ENCODE peak calls at places on chromosome 5, in five cellular contexts. U is A549, C is left lung, E is AG04450, X is tibial nerve. K is an unnamed sample.

GRCh38 chr5:60576425-60576824 is 123.5 kb downstream of the DEPDC1B start:
- DNase-seq in U (no peak), E (no peak), X (no peak), C (no peak), K (no peak)

GRCh38 chr5:97142521-97143254 is at the start of gene LIX1:
- DNase-seq in U (peak), X (peak), E (no peak), C (no peak), K (peak)

GRCh38 chr5:121915765-121916164 is 46.0 kb upstream of the SRFBP1 start:
- DNase-seq in X (no peak), E (no peak), U (no peak), C (no peak), K (no peak)

GRCh38 chr5:179805529-179806249 is 977 bp downstream of the MGAT4B start:
- DNase-seq in U (peak), X (no peak), C (no peak), E (no peak), K (peak)

GRCh38 chr5:145521523-145521922 is 313.6 kb downstream of the PRELID2 start:
- DNase-seq in C (no peak), E (no peak), X (no peak), U (no peak), K (no peak)

GRCh38 chr5:148090780-148091221 is 27.0 kb downstream of the SPINK5 start:
- DNase-seq in U (no peak), X (no peak), E (no peak), C (no peak), K (peak)

GRCh38 chr5:100505984-100506670 is 29.0 kb upstream of the FAM174A start:
- DNase-seq in U (peak), E (peak), X (no peak), C (no peak), K (no peak)

GRCh38 chr5:125485003-125485641 is 738.7 kb upstream of the ZNF608 start:
- DNase-seq in U (peak), X (peak), C (no peak), E (peak), K (peak)

GRCh38 chr5:172284275-172284971 is 859 bp upstream of the UBTD2 start:
- DNase-seq in X (peak), E (no peak), U (no peak), C (peak), K (no peak)

GRCh38 chr5:129461816-129462396 is 1.8 kb downstream of the ADAMTS19 start:
- DNase-seq in E (no peak), C (no peak), X (no peak), U (no peak), K (no peak)

GRCh38 chr5:129459485-129460120 is 495 bp upstream of the ADAMTS19 start:
- DNase-seq in C (no peak), U (peak), X (no peak), E (no peak), K (no peak)

GRCh38 chr5:129465945-129466344 is 5.8 kb downstream of the ADAMTS19 start:
- DNase-seq in X (no peak), E (no peak), C (no peak), U (no peak), K (no peak)

GRCh38 chr5:129460121-129460950 is at the start of gene ADAMTS19:
- DNase-seq in E (no peak), U (peak), X (no peak), C (peak), K (no peak)

DNA sequence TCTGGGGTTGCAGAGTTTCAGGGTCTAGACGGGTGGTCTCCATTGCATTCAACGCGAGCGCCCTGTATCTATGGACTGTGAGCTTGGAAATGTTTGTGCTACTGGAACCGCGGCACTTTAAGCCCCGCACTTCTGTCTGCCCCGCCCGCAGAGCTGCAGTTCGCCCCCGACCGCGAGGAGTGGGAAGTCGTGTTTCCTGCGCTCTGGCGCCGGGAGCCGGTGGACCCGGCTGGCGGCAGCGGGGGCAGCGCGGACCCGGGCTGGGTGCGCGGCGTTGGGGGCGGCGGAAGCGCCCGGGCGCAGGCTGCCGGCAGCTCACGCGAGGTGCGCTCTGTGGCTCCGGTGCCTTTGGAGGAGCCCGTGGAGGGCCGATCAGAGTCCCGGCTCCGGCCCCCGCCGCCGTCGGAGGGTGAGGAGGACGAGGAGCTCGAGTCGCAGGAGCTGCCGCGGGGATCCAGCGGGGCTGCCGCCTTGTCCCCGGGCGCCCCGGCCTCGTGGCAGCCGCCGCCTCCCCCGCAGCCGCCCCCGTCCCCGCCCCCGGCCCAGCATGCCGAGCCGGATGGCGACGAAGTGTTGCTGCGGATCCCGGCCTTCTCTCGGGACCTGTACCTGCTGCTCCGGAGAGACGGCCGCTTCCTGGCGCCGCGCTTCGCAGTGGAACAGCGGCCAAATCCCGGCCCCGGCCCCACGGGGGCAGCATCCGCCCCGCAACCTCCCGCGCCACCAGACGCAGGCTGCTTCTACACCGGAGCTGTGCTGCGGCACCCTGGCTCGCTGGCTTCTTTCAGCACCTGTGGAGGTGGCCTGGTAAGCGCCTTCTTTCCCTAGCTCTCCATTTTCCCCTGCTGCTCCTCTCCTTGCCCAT is 1.1 kb downstream of the ADAMTS19 start:
- DNase-seq in X (no peak), C (peak), U (peak), E (no peak), K (peak)
- H3K4me3 ChIP-seq in X (peak), C (peak), U (peak), E (peak), K (no peak)

GRCh38 chr5:131357739-131358561 is 94.1 kb downstream of the CDC42SE2 start:
- DNase-seq in U (no peak), E (no peak), C (no peak), X (no peak), K (peak)
- TF ChIP-seq CTCF in U (no peak), E (no peak), C (no peak), X (no peak), K (no peak)

GRCh38 chr5:115179068-115179958 is 9.6 kb upstream of the TRIM36 start:
- DNase-seq in C (peak), X (no peak), U (no peak), E (no peak), K (peak)
- H3K4me3 ChIP-seq in C (peak), X (peak), U (peak), E (peak), K (peak)

DNA sequence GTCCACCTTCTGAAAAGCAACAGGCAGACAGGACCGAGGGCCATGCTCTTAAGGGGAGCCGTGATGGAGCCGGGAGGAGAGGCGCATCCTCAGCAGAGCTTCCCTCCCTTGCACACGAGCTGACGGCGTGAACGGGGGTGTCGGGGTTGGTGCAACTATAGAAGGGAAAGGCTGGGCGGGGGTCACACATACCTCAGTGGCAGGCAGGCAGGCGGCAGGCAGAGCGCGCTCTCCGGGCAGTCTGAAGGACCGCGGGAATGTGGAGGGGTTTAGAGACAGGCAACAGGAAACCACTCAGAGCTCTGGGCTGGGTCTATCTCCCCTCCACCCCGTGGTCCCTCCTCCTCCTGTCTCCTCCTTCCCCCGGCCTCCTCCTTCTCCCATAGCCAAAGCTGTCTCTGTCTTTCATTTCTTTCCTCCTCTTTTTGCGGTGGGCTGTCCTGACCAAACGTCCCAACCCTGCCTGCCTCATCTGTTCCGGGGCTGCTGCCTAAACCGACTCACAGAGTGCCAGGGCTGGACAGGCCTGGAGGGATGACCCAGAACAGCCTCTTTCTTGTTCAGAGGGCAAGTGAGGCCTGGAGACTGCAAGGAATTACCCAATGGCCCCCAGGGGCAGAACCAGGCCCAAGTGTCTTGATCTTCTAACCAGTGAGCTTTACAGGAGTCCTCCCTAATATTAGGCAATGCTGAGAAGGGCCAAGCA is at the start of gene SPARC:
- DNase-seq in E (peak), X (peak), U (no peak), C (peak), K (peak)
- TF ChIP-seq CTCF in E (peak), X (no peak), U (no peak), C (no peak), K (no peak)

GRCh38 chr5:16740476-16740875 is 123.7 kb upstream of the RETREG1 start:
- DNase-seq in X (no peak), E (no peak), U (no peak), C (no peak), K (no peak)
- H3K4me3 ChIP-seq in X (no peak), E (no peak), U (no peak), C (no peak), K (no peak)

GRCh38 chr5:55692509-55692908 is 19.6 kb downstream of the SLC38A9 start:
- DNase-seq in E (no peak), X (no peak), U (no peak), C (no peak), K (no peak)

GRCh38 chr5:55694152-55694830 is 17.8 kb downstream of the SLC38A9 start:
- DNase-seq in E (no peak), X (no peak), C (no peak), U (peak), K (peak)

GRCh38 chr5:55692106-55692417 is 20.1 kb downstream of the SLC38A9 start:
- DNase-seq in U (no peak), C (no peak), E (no peak), X (no peak), K (no peak)

GRCh38 chr5:55691265-55692105 is 20.6 kb downstream of the SLC38A9 start:
- DNase-seq in U (peak), X (no peak), C (no peak), E (no peak), K (peak)
- TF ChIP-seq CTCF in U (peak), X (peak), C (peak), E (peak), K (peak)

DNA sequence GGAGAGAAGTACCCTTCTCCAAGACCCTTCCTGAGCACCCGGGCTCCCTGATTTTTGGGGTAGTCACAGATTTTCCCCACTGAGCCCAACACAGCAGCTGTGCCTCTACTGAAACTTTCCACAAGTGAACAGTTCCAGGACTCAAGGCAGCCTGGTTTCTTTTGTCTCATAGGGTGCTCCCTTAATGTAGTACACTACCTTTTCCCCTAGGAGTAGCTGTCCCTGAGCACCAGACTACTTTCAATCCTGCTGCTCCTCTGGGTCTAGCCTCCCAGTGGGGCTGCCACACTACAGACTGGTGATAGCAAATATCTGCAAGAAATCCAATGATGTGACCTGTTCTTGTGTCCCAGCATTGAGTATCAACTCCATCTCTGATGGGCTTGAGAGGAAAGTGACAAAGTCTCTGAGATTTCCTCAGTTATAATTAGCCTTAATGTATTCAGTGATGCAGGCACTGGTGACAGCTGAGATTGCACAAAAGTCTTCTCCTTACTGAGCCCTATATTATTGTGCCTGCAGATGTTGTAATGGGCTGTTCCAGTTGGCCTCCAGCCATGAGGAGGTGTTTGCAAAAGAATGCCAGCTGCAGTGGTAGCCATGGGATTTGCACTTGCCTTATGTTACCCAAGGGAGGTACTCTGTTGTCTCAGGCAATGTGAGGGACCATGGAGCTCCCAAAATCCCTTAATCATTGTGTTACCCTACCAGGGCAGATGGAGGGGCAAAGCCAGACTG is 1802.5 kb downstream of the EFNA5 start:
- DNase-seq in X (no peak), U (no peak), E (no peak), C (no peak), K (no peak)
- H3K4me3 ChIP-seq in X (no peak), U (no peak), E (no peak), C (no peak), K (no peak)

GRCh38 chr5:17132444-17133083 is 84.9 kb upstream of the BASP1 start:
- DNase-seq in C (no peak), E (no peak), U (peak), X (no peak), K (peak)
- TF ChIP-seq CTCF in C (peak), E (peak), U (peak), X (peak), K (peak)